ENCODE peak calls at places on chromosomes 12 and 14, in seven cellular contexts. R is neuronal stem cell, J is esophagus muscularis mucosa, C is upper lobe of right lung, E is fibroblast of lung, Y is GM23248, L is colonic mucosa. X is an unnamed sample.
A peak's percentile ranks its signal among the peaks of the same experiment; 100 is the strongest.

GRCh38 chr12:92105676-92106075 is 40.0 kb downstream of the BTG1 start:
- DNase-seq in R (no peak), J (no peak), C (no peak), E (no peak), Y (no peak), L (no peak), X (no peak)

GRCh38 chr12:27969901-27970390 is 2.6 kb downstream of the PTHLH start:
- DNase-seq in R (peak; percentile 75), J (no peak), C (peak; percentile 76), E (no peak), Y (peak; percentile 82), L (peak; percentile 40), X (peak; percentile 53)

GRCh38 chr14:23939607-23940326 is 13.8 kb upstream of the DHRS4 start:
- DNase-seq in R (no peak), J (no peak), C (no peak), E (no peak), Y (no peak), L (no peak), X (no peak)

GRCh38 chr12:70557583-70558263 is 79.5 kb downstream of the PTPRB start:
- DNase-seq in R (no peak), J (peak; percentile 87), C (no peak), E (no peak), Y (no peak), L (no peak), X (no peak)

GRCh38 chr14:105168979-105169507 is 467 bp upstream of the JAG2 start:
- DNase-seq in R (peak; percentile 57), J (no peak), C (no peak), E (no peak), Y (peak; percentile 34), L (no peak), X (no peak)

GRCh38 chr14:95075789-95076188 is 81.5 kb downstream of the DICER1 start:
- DNase-seq in R (no peak), J (no peak), C (no peak), E (no peak), Y (no peak), L (no peak), X (no peak)

GRCh38 chr14:29865299-29865698 is 62.3 kb downstream of the PRKD1 start:
- DNase-seq in R (no peak), J (no peak), C (no peak), E (no peak), Y (no peak), L (no peak), X (no peak)

GRCh38 chr14:46054526-46054925 is 597.1 kb downstream of the RPL10L start:
- DNase-seq in R (no peak), J (no peak), C (no peak), E (peak; percentile 72), Y (peak; percentile 91), L (no peak), X (no peak)

GRCh38 chr12:57016348-57016747 is at the start of gene TAC3:
- DNase-seq in R (peak; percentile 36), J (no peak), C (no peak), E (no peak), Y (no peak), L (no peak), X (peak; percentile 39)

GRCh38 chr14:104975481-104976197 is 2.5 kb downstream of the AHNAK2 start:
- DNase-seq in R (no peak), J (no peak), C (no peak), E (no peak), Y (no peak), L (no peak), X (no peak)

GRCh38 chr12:115916910-115917668 is 360.4 kb downstream of the MED13L start:
- DNase-seq in R (peak; percentile 50), J (no peak), C (peak; percentile 86), E (peak; percentile 8), Y (peak; percentile 36), L (peak; percentile 78), X (peak; percentile 84)

GRCh38 chr12:79444089-79444488 is 246.7 kb downstream of the PAWR start:
- DNase-seq in R (no peak), J (no peak), C (no peak), E (peak; percentile 57), Y (peak; percentile 53), L (no peak), X (no peak)

GRCh38 chr14:94019329-94019728 is 6.8 kb upstream of the OTUB2 start:
- DNase-seq in R (no peak), J (no peak), C (no peak), E (no peak), Y (no peak), L (no peak), X (no peak)

GRCh38 chr12:105676694-105677093 is 346.2 kb downstream of the C12orf75 start:
- DNase-seq in R (no peak), J (no peak), C (no peak), E (no peak), Y (no peak), L (peak; percentile 80), X (no peak)

GRCh38 chr14:93086441-93087055 is 29.2 kb downstream of the ITPK1 start:
- DNase-seq in R (no peak), J (no peak), C (no peak), E (no peak), Y (no peak), L (no peak), X (no peak)

GRCh38 chr12:122602456-122602855 is 75.4 kb downstream of the KNTC1 start:
- DNase-seq in R (no peak), J (no peak), C (no peak), E (no peak), Y (no peak), L (no peak), X (no peak)

GRCh38 chr14:94290197-94290596 is 2.9 kb downstream of the SERPINA10 start:
- DNase-seq in R (no peak), J (no peak), C (no peak), E (no peak), Y (no peak), L (no peak), X (no peak)

GRCh38 chr14:81366259-81366658 is 33.9 kb downstream of the STON2 start:
- DNase-seq in R (no peak), J (peak; percentile 62), C (no peak), E (no peak), Y (peak; percentile 1), L (no peak), X (no peak)

GRCh38 chr12:65442418-65442817 is 163.9 kb downstream of the MSRB3 start:
- DNase-seq in R (no peak), J (no peak), C (no peak), E (no peak), Y (no peak), L (no peak), X (no peak)

GRCh38 chr12:99974146-99974545 is 10.6 kb downstream of the ANKS1B start:
- DNase-seq in R (no peak), J (no peak), C (no peak), E (no peak), Y (no peak), L (no peak), X (no peak)

GRCh38 chr12:38151991-38152700 is 164.4 kb upstream of the ALG10B start:
- DNase-seq in R (no peak), J (peak; percentile 53), C (no peak), E (no peak), Y (no peak), L (peak; percentile 6), X (no peak)

GRCh38 chr12:95017482-95017881 is 14.0 kb upstream of the NDUFA12 start:
- DNase-seq in R (no peak), J (no peak), C (no peak), E (no peak), Y (no peak), L (no peak), X (no peak)

GRCh38 chr12:66744956-66745383 is 66.1 kb upstream of the GRIP1 start:
- DNase-seq in R (no peak), J (no peak), C (no peak), E (no peak), Y (no peak), L (no peak), X (no peak)

GRCh38 chr12:124488520-124488919 is 78.9 kb downstream of the NCOR2 start:
- DNase-seq in R (no peak), J (no peak), C (no peak), E (no peak), Y (no peak), L (no peak), X (no peak)

GRCh38 chr12:53930591-53931255 is 7.9 kb upstream of the HOXC13 start:
- DNase-seq in R (no peak), J (no peak), C (no peak), E (no peak), Y (no peak), L (no peak), X (no peak)
- H3K27me3 ChIP-seq in R (peaks cover 100% of the 10 kb centered on the region), J (peaks cover 86% of the 10 kb centered on the region), C (peaks cover 100% of the 10 kb centered on the region), E (peaks cover 83% of the 10 kb centered on the region), Y (peaks cover 100% of the 10 kb centered on the region), L (peaks cover 99% of the 10 kb centered on the region), X (no peaks in the 10 kb centered on the region)

GRCh38 chr12:119075222-119075787 is 94.0 kb downstream of the SRRM4 start:
- DNase-seq in R (no peak), J (no peak), C (no peak), E (no peak), Y (no peak), L (no peak), X (no peak)
- H3K4me1 ChIP-seq in R (peaks cover 2% of the 10 kb centered on the region), J (no peaks in the 10 kb centered on the region), C (no peaks in the 10 kb centered on the region), E (no peaks in the 10 kb centered on the region), Y (no peaks in the 10 kb centered on the region), L (no peaks in the 10 kb centered on the region), X (no peaks in the 10 kb centered on the region)

DNA sequence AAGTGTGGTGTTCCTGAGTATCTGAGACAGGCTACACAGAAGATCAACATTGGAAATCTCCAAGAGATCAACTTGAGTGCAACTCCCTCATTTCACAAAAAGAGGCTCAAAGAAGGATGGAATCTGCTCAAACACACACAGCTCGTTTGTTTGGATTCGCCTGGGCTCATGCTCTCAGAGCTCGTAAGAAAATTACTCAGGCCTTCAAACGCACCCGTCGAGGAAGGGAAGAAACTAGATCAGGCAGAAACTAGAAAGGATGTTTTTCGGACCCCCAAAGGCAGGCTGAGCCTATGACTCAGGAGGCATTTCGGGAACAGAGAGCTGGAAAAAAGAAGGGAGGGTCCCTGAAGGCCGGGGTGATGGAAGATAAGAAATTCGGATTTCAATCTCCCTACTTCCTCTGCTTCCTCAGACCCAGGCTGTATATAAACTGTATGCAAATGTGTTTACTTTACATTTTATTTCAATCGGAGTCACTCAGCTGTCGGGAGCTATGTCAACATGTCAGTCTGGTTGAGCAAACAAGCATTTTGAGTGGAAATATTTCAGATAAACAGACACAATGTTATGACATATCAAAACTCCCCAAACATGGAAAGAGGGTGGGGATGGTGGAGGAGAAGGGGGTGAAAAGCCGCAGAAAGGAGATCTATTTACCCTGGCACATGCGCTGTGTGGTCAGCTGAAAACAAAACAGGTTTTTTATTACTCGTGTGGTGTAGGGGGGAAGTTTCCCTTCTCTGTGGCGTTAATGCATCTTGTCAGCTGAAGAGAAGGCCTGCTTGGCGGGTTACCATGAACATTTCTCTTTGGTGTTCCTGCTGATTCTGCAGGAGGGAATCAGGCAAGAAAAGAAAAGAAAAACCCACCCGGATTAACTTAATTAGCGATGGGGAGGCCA is 129.1 kb upstream of the TBX3 start:
- DNase-seq in R (peak; percentile 59), J (no peak), C (no peak), E (peak; percentile 87), Y (no peak), L (no peak), X (no peak)
- H3K27ac ChIP-seq in R (no peak overlapping the region), J (no peak overlapping the region), C (peak overlapping the region; percentile 30), E (peak overlapping the region; percentile 28), Y (no peak overlapping the region), L (no peak overlapping the region), X (peak overlapping the region; percentile 31)

DNA sequence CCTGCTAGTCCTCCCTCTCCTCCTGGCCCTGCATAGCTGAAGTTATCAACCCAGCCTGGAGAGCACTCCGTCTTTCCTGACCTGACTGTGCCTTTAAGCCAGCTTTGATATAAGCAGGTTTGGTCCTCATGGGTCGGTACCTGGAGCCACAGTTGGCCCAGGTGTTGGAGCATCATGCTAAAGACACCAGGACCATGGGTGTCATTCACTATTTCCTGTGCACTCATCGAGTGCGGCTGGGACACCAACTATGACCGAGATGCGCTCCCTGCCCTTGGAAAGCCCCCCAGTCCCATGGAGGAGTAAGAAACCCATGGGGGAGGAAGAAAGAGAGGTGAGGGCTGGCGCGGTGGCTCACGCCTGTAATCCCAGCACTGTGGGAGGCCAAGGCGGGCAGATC is 78.9 kb upstream of the CCND2 start:
- DNase-seq in R (no peak), J (peak; percentile 82), C (no peak), E (no peak), Y (no peak), L (no peak), X (no peak)
- H3K27me3 ChIP-seq in R (peaks cover 45% of the 10 kb centered on the region), J (no peaks in the 10 kb centered on the region), C (peaks cover 6% of the 10 kb centered on the region), E (no peaks in the 10 kb centered on the region), Y (peaks cover 5% of the 10 kb centered on the region), L (no peaks in the 10 kb centered on the region), X (no peaks in the 10 kb centered on the region)